ENCODE peak calls at places on chromosomes 13 and 19, in six cellular contexts. T is uterus, D is pancreas, M is cardiac muscle cell, N is lower lobe of right lung, A is Peyer's patch. O is an unnamed sample. For H3K4me1 and H3K27me3, the result is how much of the 10 kb centered on the place peaks cover.

GRCh38 chr13:47480941-47481340 is 520.1 kb downstream of the SUCLA2 start:
- DNase-seq in N (no peak), T (no peak), D (no peak), M (no peak), A (no peak), O (no peak)

GRCh38 chr19:14459703-14460102 is 15.5 kb downstream of the PTGER1 start:
- DNase-seq in N (no peak), D (no peak), T (no peak), A (no peak), M (no peak), O (no peak)

GRCh38 chr13:113754691-113755090 is 4.3 kb upstream of the TMEM255B start:
- DNase-seq in A (no peak), M (no peak), N (no peak), D (no peak), T (no peak), O (no peak)

GRCh38 chr13:110301606-110302131 is 5.3 kb downstream of the COL4A1 start:
- DNase-seq in N (no peak), A (peak), M (peak), D (no peak), T (peak), O (no peak)

GRCh38 chr19:38617764-38618589 is at the start of gene MAP4K1:
- DNase-seq in T (no peak), M (no peak), D (no peak), N (peak), A (peak), O (peak)

GRCh38 chr13:21568854-21569253 is 35.1 kb downstream of the MICU2 start:
- DNase-seq in A (no peak), D (no peak), M (no peak), N (no peak), T (no peak), O (no peak)

GRCh38 chr13:106533940-106534843 is 1.3 kb downstream of the EFNB2 start:
- DNase-seq in T (peak), A (peak), N (peak), D (peak), M (peak), O (peak)

GRCh38 chr13:40916207-40916998 is 102.7 kb downstream of the ELF1 start:
- DNase-seq in A (no peak), N (no peak), M (peak), D (no peak), T (no peak), O (no peak)

GRCh38 chr13:28872427-28873176 is 52.5 kb downstream of the MTUS2 start:
- DNase-seq in M (no peak), T (no peak), A (no peak), D (no peak), N (no peak), O (no peak)

GRCh38 chr13:40185393-40185792 is 481.0 kb downstream of the FOXO1 start:
- DNase-seq in A (no peak), N (no peak), M (no peak), D (no peak), T (no peak), O (no peak)

GRCh38 chr13:27792393-27793218 is at the start of gene GSX1:
- DNase-seq in M (peak), D (peak), A (peak), N (peak), T (no peak), O (peak)

GRCh38 chr13:113926951-113927660 is 46.8 kb downstream of the C13orf46 start:
- DNase-seq in T (no peak), D (no peak), N (no peak), M (no peak), A (peak), O (peak)

GRCh38 chr13:44088911-44089851 is 209.5 kb downstream of the LACC1 start:
- DNase-seq in D (no peak), T (no peak), N (no peak), A (no peak), M (no peak), O (no peak)

GRCh38 chr13:73993661-73994060 is 140.5 kb downstream of the KLF12 start:
- DNase-seq in T (no peak), A (no peak), N (no peak), D (no peak), M (no peak), O (no peak)

GRCh38 chr19:16026756-16027155 is 49.5 kb upstream of the TPM4 start:
- DNase-seq in T (no peak), A (peak), M (no peak), N (no peak), D (no peak), O (no peak)

GRCh38 chr19:33879818-33880575 is 83.3 kb downstream of the KCTD15 start:
- DNase-seq in T (no peak), A (no peak), M (no peak), D (peak), N (no peak), O (no peak)

GRCh38 chr19:57473646-57474045 is 3.7 kb downstream of the ZNF772 start:
- DNase-seq in D (no peak), M (peak), A (no peak), N (no peak), T (no peak), O (no peak)

GRCh38 chr19:46766569-46767317 is 20.5 kb upstream of the STRN4 start:
- DNase-seq in T (no peak), A (peak), N (peak), D (no peak), M (peak), O (peak)

GRCh38 chr13:30438286-30438685 is 16.0 kb downstream of the UBE2L5 start:
- DNase-seq in T (no peak), M (no peak), N (no peak), A (no peak), D (no peak), O (no peak)

GRCh38 chr13:73751290-73751689 is 382.9 kb downstream of the KLF12 start:
- DNase-seq in M (no peak), D (no peak), A (no peak), N (no peak), T (no peak), O (no peak)

GRCh38 chr19:11361037-11361770 is 6.0 kb downstream of the PLPPR2 start:
- DNase-seq in M (no peak), D (peak), A (peak), T (no peak), N (peak), O (peak)

GRCh38 chr19:44643605-44644390 is at the start of gene PVR:
- DNase-seq in D (peak), A (peak), M (peak), T (peak), N (peak), O (peak)

GRCh38 chr13:76707360-76707759 is 178.8 kb downstream of the KCTD12 start:
- DNase-seq in N (no peak), M (peak), T (no peak), D (no peak), A (no peak), O (no peak)

GRCh38 chr19:46447824-46448223 is 19.1 kb upstream of the PNMA8C start:
- DNase-seq in M (no peak), D (no peak), T (no peak), N (no peak), A (no peak), O (no peak)

GRCh38 chr13:72435251-72435650 is 292.2 kb downstream of the MZT1 start:
- DNase-seq in M (no peak), N (no peak), A (no peak), D (no peak), T (no peak), O (no peak)

GRCh38 chr13:47112900-47113299 is 216.0 kb upstream of the HTR2A start:
- DNase-seq in N (no peak), D (no peak), M (no peak), A (no peak), T (no peak), O (no peak)

GRCh38 chr19:5826531-5827341 is 12.8 kb downstream of the FUT6 start:
- DNase-seq in N (peak), T (no peak), A (peak), M (peak), D (peak), O (peak)

GRCh38 chr13:69324109-69324886 is 783.3 kb upstream of the ATXN8OS start:
- DNase-seq in T (no peak), D (no peak), A (no peak), N (no peak), M (no peak), O (no peak)

GRCh38 chr13:59229861-59230260 is 933.9 kb downstream of the DIAPH3 start:
- DNase-seq in A (no peak), D (no peak), M (no peak), T (no peak), N (no peak), O (no peak)

GRCh38 chr19:6260912-6261636 is 18.7 kb downstream of the MLLT1 start:
- DNase-seq in N (no peak), D (no peak), A (no peak), T (peak), M (no peak), O (no peak)

GRCh38 chr19:54160948-54161347 is 1.4 kb upstream of the LENG1 start:
- DNase-seq in T (no peak), A (peak), D (no peak), N (no peak), M (no peak), O (no peak)

GRCh38 chr13:31827707-31828106 is 88.4 kb downstream of the RXFP2 start:
- DNase-seq in A (no peak), N (no peak), M (no peak), D (no peak), T (no peak), O (no peak)

GRCh38 chr13:107587681-107588080 is 627.7 kb downstream of the LIG4 start:
- DNase-seq in M (no peak), T (no peak), A (no peak), D (no peak), N (no peak), O (no peak)

GRCh38 chr19:2608602-2608922 is 93.9 kb downstream of the GNG7 start:
- DNase-seq in M (no peak), D (peak), T (no peak), N (no peak), A (no peak), O (no peak)
- H3K4me1 ChIP-seq in M (under half), D (under half), T (under half), N (under half), A (under half), O (under half)

GRCh38 chr13:112576191-112576590 is 11.8 kb downstream of the TUBGCP3 start:
- DNase-seq in T (no peak), N (no peak), A (no peak), D (no peak), M (no peak), O (no peak)
- H3K27ac ChIP-seq in T (no peak), N (no peak), A (no peak), D (no peak), M (no peak), O (no peak)

DNA sequence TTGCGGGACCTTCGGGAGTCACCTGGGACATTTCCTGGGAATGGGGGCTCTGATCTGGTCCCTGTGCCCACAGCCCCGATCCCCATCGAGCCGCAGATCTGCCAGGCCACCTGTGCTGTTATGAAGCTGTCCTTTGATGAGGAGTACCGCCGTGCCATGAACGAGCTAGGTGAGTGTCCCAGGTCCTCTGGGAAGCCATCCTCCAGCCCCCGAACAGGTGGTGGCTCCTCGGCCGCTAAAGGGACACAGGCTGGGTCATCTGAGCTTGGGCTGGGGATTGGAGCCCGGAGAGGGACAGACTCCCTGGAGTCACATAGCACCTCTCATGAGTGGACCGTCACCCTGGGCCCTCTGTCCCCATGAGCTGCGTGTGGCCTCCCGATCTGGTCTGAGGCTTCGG is 8.0 kb downstream of the APC2 start:
- DNase-seq in A (no peak), T (no peak), D (no peak), N (no peak), M (no peak), O (no peak)
- H3K27me3 ChIP-seq in A (under half), T (under half), D (under half), N (half or more), M (half or more), O (under half)

DNA sequence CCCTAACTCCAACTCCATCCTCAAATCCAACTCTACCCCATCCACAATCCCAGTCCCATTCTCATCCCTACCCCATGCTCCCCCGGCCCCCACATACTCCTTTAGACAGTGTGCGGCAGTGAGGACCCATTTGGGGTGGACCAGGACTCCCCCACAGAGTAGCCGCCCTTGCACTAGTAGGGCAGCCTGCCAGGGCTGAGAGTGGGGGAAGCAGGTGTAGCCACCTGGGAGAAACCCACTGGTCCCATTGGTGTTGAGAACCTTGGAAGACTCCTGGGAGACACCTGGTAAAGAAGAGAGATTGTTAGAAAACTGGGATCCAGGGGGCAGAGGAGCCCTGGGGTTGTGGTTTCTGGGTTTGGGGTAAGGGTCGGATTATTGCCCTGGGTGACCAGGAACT is 4.6 kb downstream of the KLK13 start:
- DNase-seq in D (no peak), N (no peak), M (no peak), A (no peak), T (no peak), O (no peak)
- H3K4me1 ChIP-seq in D (under half), N (under half), M (under half), A (under half), T (under half), O (under half)

DNA sequence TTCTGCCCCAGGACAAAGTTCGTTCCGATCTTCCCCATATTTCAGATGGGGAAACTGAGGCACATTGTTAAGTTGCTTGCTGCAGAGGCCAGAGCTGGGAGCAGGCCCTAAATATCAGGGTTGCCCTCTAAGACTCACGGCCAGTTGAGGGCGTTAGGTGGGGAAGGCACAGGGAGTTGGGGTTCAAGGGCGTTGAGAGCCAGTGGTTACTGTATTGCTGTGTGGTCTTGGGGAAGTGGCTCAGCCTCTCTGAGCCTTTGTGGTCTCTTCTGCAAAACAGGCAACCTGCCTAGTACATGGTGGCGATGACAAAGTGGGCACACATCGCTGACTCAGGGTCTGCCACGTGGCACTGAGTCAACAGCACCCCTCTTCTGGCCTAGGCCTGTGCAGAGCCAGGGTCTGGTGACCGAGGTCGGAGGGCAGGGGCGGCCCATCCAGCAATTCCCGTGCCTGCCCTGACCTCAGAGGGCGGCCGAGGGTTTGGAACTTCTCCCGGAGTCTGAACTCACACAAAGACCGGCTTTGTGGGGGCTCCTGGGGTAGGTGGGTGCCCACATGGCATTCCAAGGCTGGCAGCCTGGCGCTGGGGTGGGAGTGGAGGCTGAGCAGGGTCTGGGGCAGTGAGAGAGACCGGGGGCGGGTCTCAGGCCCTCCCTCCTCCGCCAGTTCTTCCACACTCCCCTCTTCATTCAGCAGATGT is 10.2 kb downstream of the TNFAIP8L1 start:
- DNase-seq in M (no peak), T (no peak), D (no peak), A (no peak), N (no peak), O (no peak)
- H3K27ac ChIP-seq in M (no peak), T (no peak), D (no peak), A (peak), N (no peak), O (no peak)

GRCh38 chr19:17888260-17888659 is 16.5 kb downstream of the SLC5A5 start:
- DNase-seq in T (no peak), A (no peak), M (no peak), D (no peak), N (no peak), O (no peak)

GRCh38 chr19:17883627-17884413 is 12.1 kb downstream of the SLC5A5 start:
- DNase-seq in A (no peak), M (no peak), N (no peak), D (no peak), T (no peak), O (no peak)

GRCh38 chr19:17889609-17890214 is 18.0 kb downstream of the SLC5A5 start:
- DNase-seq in D (no peak), M (peak), N (no peak), T (no peak), A (no peak), O (peak)

GRCh38 chr19:17881701-17882100 is 10.0 kb downstream of the SLC5A5 start:
- DNase-seq in A (no peak), T (no peak), N (no peak), D (no peak), M (no peak), O (no peak)

GRCh38 chr19:17886515-17886914 is 14.8 kb downstream of the SLC5A5 start:
- DNase-seq in M (no peak), D (no peak), A (no peak), N (no peak), T (no peak), O (no peak)
- H3K27me3 ChIP-seq in M (under half), D (under half), A (under half), N (under half), T (under half), O (under half)